ENCODE peak calls at places on chromosomes 13 and 19, in five cellular contexts. C is uterus, Q is pancreas, K is cardiac muscle cell, A is H1. M is an unnamed sample.

GRCh38 chr13:55493297-55493696 is 1647.4 kb upstream of the PRR20A start:
- DNase-seq in C (no peak), A (no peak), Q (no peak), K (no peak), M (no peak)

GRCh38 chr13:40292108-40292507 is 374.3 kb downstream of the FOXO1 start:
- DNase-seq in A (no peak), K (no peak), C (no peak), Q (no peak), M (no peak)

GRCh38 chr13:113183450-113184129 is 24.9 kb downstream of the PCID2 start:
- DNase-seq in K (no peak), Q (no peak), A (no peak), C (no peak), M (no peak)

GRCh38 chr19:10683064-10683426 is 18.2 kb upstream of the QTRT1 start:
- DNase-seq in Q (no peak), C (no peak), K (no peak), A (no peak), M (no peak)

GRCh38 chr19:16462757-16463250 is 9.0 kb downstream of the EPS15L1 start:
- DNase-seq in A (no peak), Q (no peak), K (no peak), C (no peak), M (no peak)

GRCh38 chr13:86856996-86857395 is 814.2 kb upstream of the SLITRK5 start:
- DNase-seq in Q (no peak), A (no peak), C (no peak), K (no peak), M (no peak)

GRCh38 chr19:14577885-14578427 is 4.9 kb upstream of the CLEC17A start:
- DNase-seq in C (no peak), A (no peak), K (no peak), Q (no peak), M (no peak)

GRCh38 chr19:51783373-51783772 is 11.6 kb upstream of the FPR3 start:
- DNase-seq in Q (no peak), K (peak), C (no peak), A (no peak), M (no peak)

GRCh38 chr13:21010621-21011020 is 50.8 kb downstream of the LATS2 start:
- DNase-seq in Q (no peak), A (no peak), K (no peak), C (no peak), M (no peak)

GRCh38 chr19:11041194-11041593 is 48.1 kb upstream of the LDLR start:
- DNase-seq in A (no peak), C (no peak), Q (no peak), K (no peak), M (no peak)

GRCh38 chr13:94710881-94711560 is 1.3 kb downstream of the SOX21 start:
- DNase-seq in Q (no peak), K (no peak), C (no peak), A (peak), M (peak)

GRCh38 chr13:95195146-95195545 is 106.1 kb downstream of the ABCC4 start:
- DNase-seq in C (no peak), A (no peak), Q (no peak), K (no peak), M (no peak)

GRCh38 chr19:54002495-54003315 is 11.3 kb downstream of the CACNG6 start:
- DNase-seq in C (no peak), K (no peak), Q (no peak), A (no peak), M (no peak)

GRCh38 chr13:75470676-75471075 is 11.3 kb downstream of the TBC1D4 start:
- DNase-seq in K (no peak), A (no peak), Q (no peak), C (no peak), M (no peak)

GRCh38 chr19:47226426-47227346 is 4.3 kb downstream of the BBC3 start:
- DNase-seq in A (peak), C (peak), Q (peak), K (peak), M (peak)

GRCh38 chr19:42333975-42334696 is 8.7 kb downstream of the MEGF8 start:
- DNase-seq in C (no peak), K (no peak), Q (no peak), A (no peak), M (no peak)

GRCh38 chr13:102699419-102699961 is 4.6 kb upstream of the METTL21C start:
- DNase-seq in C (no peak), Q (no peak), A (no peak), K (no peak), M (no peak)

GRCh38 chr19:2495130-2495641 is 19.3 kb downstream of the GADD45B start:
- DNase-seq in A (no peak), C (peak), K (peak), Q (peak), M (peak)

GRCh38 chr19:47681936-47682335 is 31.3 kb upstream of the EHD2 start:
- DNase-seq in K (no peak), Q (no peak), A (no peak), C (no peak), M (no peak)

GRCh38 chr19:46813570-46814358 is 25.4 kb upstream of the SLC1A5 start:
- DNase-seq in A (no peak), Q (peak), K (peak), C (peak), M (peak)

GRCh38 chr13:100290165-100290801 is 201.4 kb downstream of the PCCA start:
- DNase-seq in A (no peak), K (peak), C (no peak), Q (no peak), M (no peak)

GRCh38 chr19:43777163-43777700 is 3.5 kb downstream of the KCNN4 start:
- DNase-seq in A (no peak), Q (no peak), K (no peak), C (no peak), M (no peak)

GRCh38 chr19:55486971-55487883 is 1.0 kb upstream of the SSC5D start:
- DNase-seq in Q (no peak), K (peak), C (peak), A (peak), M (no peak)

GRCh38 chr13:24864579-24864978 is 100.6 kb downstream of the RNF17 start:
- DNase-seq in C (no peak), K (no peak), A (no peak), Q (no peak), M (no peak)

GRCh38 chr13:114105351-114106225 is 26.8 kb downstream of the RASA3 start:
- DNase-seq in K (no peak), C (peak), A (no peak), Q (no peak), M (peak)

GRCh38 chr13:60379837-60380236 is 17.2 kb upstream of the TDRD3 start:
- DNase-seq in A (no peak), Q (no peak), C (no peak), K (no peak), M (no peak)

GRCh38 chr19:2014731-2015610 is 543 bp downstream of the BTBD2 start:
- DNase-seq in C (peak), Q (no peak), A (no peak), K (peak), M (no peak)

GRCh38 chr13:42071667-42072419 is 23.4 kb downstream of the DGKH start:
- DNase-seq in C (no peak), A (no peak), K (peak), Q (no peak), M (no peak)

GRCh38 chr19:48481191-48481500 is 12.0 kb downstream of the CYTH2 start:
- DNase-seq in C (no peak), A (no peak), Q (no peak), K (peak), M (no peak)

GRCh38 chr19:38877781-38878574 is at the start of gene RINL:
- DNase-seq in Q (no peak), A (no peak), C (no peak), K (no peak), M (peak)

GRCh38 chr19:40811478-40812341 is 12.7 kb downstream of the EGLN2 start:
- DNase-seq in K (no peak), A (no peak), C (no peak), Q (no peak), M (no peak)

GRCh38 chr13:49693191-49693733 is 2.0 kb upstream of the EBPL start:
- DNase-seq in C (no peak), A (no peak), Q (no peak), K (peak), M (no peak)

GRCh38 chr13:64639206-64639605 is 2590.9 kb downstream of the PCDH9 start:
- DNase-seq in A (no peak), K (no peak), C (no peak), Q (no peak), M (no peak)

GRCh38 chr13:53068841-53069520 is 40.4 kb downstream of the OLFM4 start:
- DNase-seq in C (no peak), Q (no peak), K (no peak), A (no peak), M (no peak)

GRCh38 chr19:37513397-37513796 is 6.7 kb downstream of the ZNF793 start:
- DNase-seq in A (no peak), Q (no peak), K (peak), C (no peak), M (no peak)

GRCh38 chr13:97109256-97109655 is 112.9 kb upstream of the MBNL2 start:
- DNase-seq in Q (no peak), K (no peak), A (no peak), C (no peak), M (no peak)

GRCh38 chr19:11581740-11582139 is 4.3 kb upstream of the ACP5 start:
- DNase-seq in C (no peak), A (no peak), Q (no peak), K (peak), M (no peak)

GRCh38 chr13:102097708-102098107 is 304.1 kb downstream of the FGF14 start:
- DNase-seq in A (no peak), K (no peak), Q (no peak), C (no peak), M (no peak)

GRCh38 chr13:95099541-95099940 is 201.7 kb downstream of the ABCC4 start:
- DNase-seq in Q (no peak), C (no peak), A (no peak), K (peak), M (no peak)

GRCh38 chr19:14053032-14053431 is 8.8 kb downstream of the PALM3 start:
- DNase-seq in Q (no peak), C (no peak), K (no peak), A (no peak), M (no peak)

DNA sequence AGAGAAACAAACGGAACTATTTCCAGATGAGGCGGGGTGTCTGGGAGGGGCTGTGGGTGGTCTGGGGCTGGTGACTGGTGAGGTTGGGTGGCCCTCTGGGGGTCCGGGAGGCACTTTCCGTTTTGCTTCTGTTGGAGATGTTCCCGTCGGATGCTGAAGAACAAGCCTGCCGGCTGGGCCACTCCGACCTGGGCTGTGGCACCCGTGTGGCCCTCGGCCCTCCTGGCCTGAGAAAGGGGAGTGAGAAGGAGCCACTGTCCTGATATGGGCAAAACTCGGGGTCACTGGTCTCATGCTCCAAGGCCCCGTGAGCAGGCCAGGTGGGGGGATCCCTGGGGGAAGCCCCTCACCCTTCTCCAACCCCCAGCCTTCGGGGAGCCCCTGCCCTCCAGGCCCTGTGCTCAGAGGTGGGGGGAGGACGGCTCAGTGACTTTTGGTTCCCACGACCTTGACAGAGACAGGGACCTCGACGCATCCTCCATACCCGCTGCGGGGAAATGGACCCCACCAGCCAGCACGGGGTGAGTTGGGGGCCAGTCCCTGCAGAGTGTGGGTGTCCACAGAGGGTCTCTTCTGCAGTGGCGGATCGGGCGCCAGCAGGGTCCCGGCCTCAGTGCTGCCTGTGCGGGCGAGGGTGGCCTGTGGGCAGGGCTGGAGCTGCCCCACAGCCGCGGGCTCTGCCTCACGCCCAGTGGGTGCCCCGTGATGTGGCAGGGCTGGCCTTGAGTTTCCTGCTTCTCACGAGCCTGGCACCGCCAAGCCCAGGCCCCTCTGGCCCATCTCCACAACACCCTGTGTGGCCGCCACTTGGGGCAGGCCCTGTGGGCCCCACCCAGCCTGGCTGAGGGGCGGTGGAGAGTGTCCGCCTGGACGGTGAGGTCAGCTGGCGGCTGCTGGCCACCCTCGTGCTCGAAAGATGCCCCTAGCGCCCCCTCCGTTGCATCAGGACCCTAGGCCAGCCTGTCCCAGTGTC is 4.4 kb upstream of the TBXA2R start:
- DNase-seq in Q (no peak), K (no peak), A (no peak), C (no peak), M (no peak)
- H3K27ac ChIP-seq in Q (no peak), K (no peak), A (no peak), C (no peak), M (no peak)

DNA sequence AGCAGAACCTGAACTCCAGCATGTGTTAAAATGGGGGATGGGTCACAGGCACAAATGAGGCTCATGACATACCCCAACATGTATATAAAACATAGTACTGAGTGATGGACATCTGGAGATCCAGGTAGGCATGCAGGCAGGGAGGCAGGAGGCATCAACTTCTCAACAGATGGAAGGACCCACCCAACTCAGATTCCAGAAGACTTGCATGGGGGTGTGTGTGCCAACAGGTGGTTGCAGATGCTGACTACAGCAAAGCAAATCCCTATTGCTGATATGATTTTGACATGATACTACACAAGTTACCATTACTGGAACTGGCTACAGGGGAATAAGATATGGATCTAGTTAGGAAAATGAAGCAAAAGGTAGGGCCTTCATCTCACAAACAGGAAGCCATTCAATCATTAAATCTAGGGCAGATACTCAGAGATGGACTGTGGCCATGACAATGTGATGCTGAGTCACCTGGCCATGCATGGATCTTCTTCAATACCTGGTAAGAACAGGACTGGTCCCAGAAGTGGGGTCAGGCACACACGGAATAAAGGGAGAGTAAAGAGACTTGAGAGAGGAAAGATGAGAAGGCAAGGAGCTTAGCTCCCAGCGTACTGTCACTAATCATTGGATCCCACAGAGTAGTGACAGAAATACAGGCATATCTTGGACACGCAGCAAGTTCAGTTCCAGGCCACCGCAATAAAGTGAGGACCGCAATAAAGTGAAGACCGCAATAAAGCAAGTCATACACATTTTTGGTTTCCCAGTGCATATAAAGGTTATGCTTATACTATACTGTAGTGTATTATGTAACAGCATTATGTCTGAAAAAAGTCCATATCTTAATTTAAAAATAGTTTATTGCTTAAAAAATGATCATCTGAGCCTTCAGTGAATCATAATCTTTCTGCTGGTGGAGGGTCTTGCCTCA is 91.3 kb downstream of the USP12 start:
- DNase-seq in K (no peak), Q (no peak), C (no peak), A (no peak), M (no peak)
- H3K27ac ChIP-seq in K (peak), Q (no peak), C (no peak), A (no peak), M (no peak)

GRCh38 chr13:32168136-32168535 is 136.6 kb downstream of the FRY start:
- DNase-seq in A (no peak), K (no peak), C (no peak), Q (no peak), M (no peak)
- H3K27ac ChIP-seq in A (no peak), K (peak), C (no peak), Q (no peak), M (no peak)

GRCh38 chr19:49911381-49912145 is 14.9 kb upstream of the IL4I1 start:
- DNase-seq in Q (no peak), A (no peak), C (no peak), K (peak), M (no peak)
- H3K27ac ChIP-seq in Q (no peak), A (no peak), C (peak), K (no peak), M (no peak)

GRCh38 chr13:111123649-111124048 is 8.5 kb downstream of the ARHGEF7 start:
- DNase-seq in Q (no peak), C (no peak), A (no peak), K (no peak), M (no peak)
- H3K27ac ChIP-seq in Q (no peak), C (no peak), A (no peak), K (no peak), M (no peak)

DNA sequence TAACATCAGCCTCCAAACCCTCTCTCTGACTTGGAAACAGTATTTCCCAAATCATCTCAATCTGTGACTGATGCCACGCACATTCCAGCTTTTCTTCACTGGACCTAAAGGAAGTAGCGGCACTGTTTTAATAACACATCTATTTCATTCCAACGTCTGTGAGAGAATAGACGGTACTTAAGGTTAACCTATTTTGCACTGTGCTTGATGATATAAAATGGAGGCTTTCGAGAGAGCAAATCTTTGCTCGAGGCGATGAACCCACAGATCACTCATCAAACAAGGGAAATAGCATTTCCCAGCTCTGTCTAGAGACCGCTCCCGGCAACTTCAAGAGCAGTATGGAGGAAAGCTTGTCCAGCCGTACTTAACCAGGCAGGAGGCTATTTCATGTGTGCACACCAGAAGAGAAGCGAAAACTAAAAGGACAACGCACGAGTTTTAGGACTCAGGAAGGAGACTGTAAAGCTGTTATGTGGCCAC is 2.9 kb downstream of the UBL3 start:
- DNase-seq in A (no peak), K (peak), Q (peak), C (no peak), M (no peak)
- H3K27ac ChIP-seq in A (no peak), K (peak), Q (no peak), C (peak), M (peak)